ENCODE peak calls at places on chromosomes 7 and 10, in nine cellular contexts. T is HepG2; Z is neural progenitor cell; O is NT2/D1; X is ACHN; K is activated T-cell treated with anti-CD3 and anti-CD28 coated beads for 1 hour; F is globus pallidus; M is activated naive CD8-positive, alpha-beta T cell treated with anti-CD3 and anti-CD28 coated beads, Interleukin-2, amount 50 U/mL, for 24 hours; Y is occipital lobe. V is an unnamed sample.

GRCh38 chr10:114195079-114195478 is 15.9 kb downstream of the TDRD1 start:
- DNase-seq in T (no peak), Z (no peak), O (no peak), X (no peak), K (no peak), F (no peak), M (no peak), Y (no peak), V (peak)

GRCh38 chr7:130070900-130071622 is 727 bp downstream of the KLHDC10 start:
- DNase-seq in T (no peak), Z (peak), O (no peak), X (peak), K (no peak), F (no peak), M (no peak), Y (no peak), V (no peak)

GRCh38 chr10:60362461-60362860 is 27.2 kb downstream of the ANK3 start:
- DNase-seq in T (no peak), Z (no peak), O (no peak), X (no peak), K (no peak), F (no peak), M (no peak), Y (no peak), V (no peak)

GRCh38 chr7:32161708-32162107 is 91.5 kb upstream of the PDE1C start:
- DNase-seq in T (no peak), Z (no peak), O (no peak), X (no peak), K (no peak), F (no peak), M (no peak), Y (no peak), V (no peak)

GRCh38 chr10:131259535-131259934 is 52.0 kb downstream of the TCERG1L start:
- DNase-seq in T (no peak), Z (no peak), O (no peak), X (no peak), K (no peak), F (no peak), M (no peak), Y (no peak), V (no peak)

GRCh38 chr7:149766215-149766614 is 7.2 kb downstream of the ZNF467 start:
- DNase-seq in T (no peak), Z (peak), O (no peak), X (no peak), K (no peak), F (no peak), M (no peak), Y (no peak), V (no peak)

GRCh38 chr10:11017575-11018425 is at the start of gene CELF2:
- DNase-seq in T (no peak), Z (peak), O (peak), X (no peak), K (peak), F (no peak), M (peak), Y (peak), V (no peak)

GRCh38 chr7:130008941-130009847 is 42.0 kb downstream of the ZC3HC1 start:
- DNase-seq in T (peak), Z (no peak), O (no peak), X (peak), K (no peak), F (no peak), M (no peak), Y (no peak), V (no peak)

GRCh38 chr10:34650156-34650555 is 164.9 kb downstream of the PARD3 start:
- DNase-seq in T (no peak), Z (no peak), O (no peak), X (no peak), K (no peak), F (no peak), M (no peak), Y (no peak), V (no peak)

GRCh38 chr7:80770675-80771081 is 132.2 kb downstream of the CD36 start:
- DNase-seq in T (no peak), Z (no peak), O (no peak), X (peak), K (no peak), F (no peak), M (no peak), Y (no peak), V (peak)

GRCh38 chr7:150631866-150632864 is at the start of gene GIMAP6:
- DNase-seq in T (no peak), Z (no peak), O (no peak), X (no peak), K (peak), F (peak), M (peak), Y (no peak), V (no peak)

GRCh38 chr10:36412942-36413341 is 712.5 kb upstream of the ANKRD30A start:
- DNase-seq in T (no peak), Z (no peak), O (no peak), X (no peak), K (no peak), F (no peak), M (no peak), Y (no peak), V (no peak)

GRCh38 chr7:110534241-110534931 is 556.5 kb upstream of the LRRN3 start:
- DNase-seq in T (peak), Z (no peak), O (no peak), X (peak), K (no peak), F (no peak), M (no peak), Y (no peak), V (no peak)

GRCh38 chr10:71902351-71902750 is 51.3 kb upstream of the PSAP start:
- DNase-seq in T (no peak), Z (no peak), O (no peak), X (no peak), K (no peak), F (no peak), M (no peak), Y (no peak), V (no peak)

GRCh38 chr10:109914966-109915365 is 8.3 kb downstream of the XPNPEP1 start:
- DNase-seq in T (peak), Z (no peak), O (no peak), X (peak), K (no peak), F (no peak), M (no peak), Y (no peak), V (no peak)

GRCh38 chr7:105932835-105933477 is 30.1 kb upstream of the CDHR3 start:
- DNase-seq in T (no peak), Z (peak), O (peak), X (no peak), K (no peak), F (peak), M (no peak), Y (peak), V (no peak)

GRCh38 chr10:79407811-79408795 is 37.3 kb downstream of the ZCCHC24 start:
- DNase-seq in T (no peak), Z (no peak), O (no peak), X (no peak), K (no peak), F (no peak), M (no peak), Y (no peak), V (no peak)

GRCh38 chr10:91200314-91201212 is 19.9 kb upstream of the PCGF5 start:
- DNase-seq in T (no peak), Z (no peak), O (no peak), X (no peak), K (no peak), F (no peak), M (no peak), Y (no peak), V (no peak)

GRCh38 chr7:1087952-1088920 is at the start of gene GPER1:
- DNase-seq in T (peak), Z (peak), O (no peak), X (no peak), K (no peak), F (peak), M (no peak), Y (no peak), V (no peak)

GRCh38 chr10:48389272-48389671 is 82.8 kb downstream of the MAPK8 start:
- DNase-seq in T (no peak), Z (no peak), O (no peak), X (no peak), K (no peak), F (no peak), M (no peak), Y (no peak), V (no peak)

GRCh38 chr7:138195207-138195606 is 118.9 kb downstream of the AKR1D1 start:
- DNase-seq in T (peak), Z (no peak), O (no peak), X (no peak), K (no peak), F (no peak), M (no peak), Y (no peak), V (no peak)

GRCh38 chr7:101996131-101996691 is 178.8 kb downstream of the CUX1 start:
- DNase-seq in T (no peak), Z (no peak), O (no peak), X (no peak), K (no peak), F (no peak), M (no peak), Y (no peak), V (no peak)

GRCh38 chr10:63664341-63664885 is 143.2 kb downstream of the REEP3 start:
- DNase-seq in T (no peak), Z (no peak), O (no peak), X (no peak), K (no peak), F (no peak), M (no peak), Y (no peak), V (no peak)

GRCh38 chr10:97551271-97551670 is 21.3 kb upstream of the ANKRD2 start:
- DNase-seq in T (no peak), Z (no peak), O (no peak), X (no peak), K (no peak), F (no peak), M (no peak), Y (no peak), V (no peak)

GRCh38 chr10:27792191-27792590 is 46.6 kb upstream of the MKX start:
- DNase-seq in T (no peak), Z (no peak), O (no peak), X (no peak), K (no peak), F (no peak), M (no peak), Y (no peak), V (no peak)

GRCh38 chr10:126458453-126458852 is 70.2 kb upstream of the ADAM12 start:
- DNase-seq in T (no peak), Z (no peak), O (no peak), X (no peak), K (no peak), F (no peak), M (no peak), Y (no peak), V (no peak)

GRCh38 chr7:41085244-41085643 is 617.6 kb downstream of the INHBA start:
- DNase-seq in T (no peak), Z (no peak), O (no peak), X (peak), K (no peak), F (no peak), M (no peak), Y (no peak), V (no peak)

GRCh38 chr7:2072042-2072441 is 160.7 kb downstream of the MAD1L1 start:
- DNase-seq in T (no peak), Z (no peak), O (no peak), X (no peak), K (no peak), F (no peak), M (peak), Y (no peak), V (peak)

GRCh38 chr7:121153995-121154394 is 165.5 kb downstream of the CPED1 start:
- DNase-seq in T (no peak), Z (no peak), O (no peak), X (no peak), K (no peak), F (no peak), M (no peak), Y (no peak), V (no peak)

GRCh38 chr7:157743781-157744525 is 407.1 kb downstream of the DNAJB6 start:
- DNase-seq in T (no peak), Z (no peak), O (no peak), X (no peak), K (no peak), F (no peak), M (no peak), Y (no peak), V (no peak)

GRCh38 chr10:5944389-5945202 is 32.7 kb downstream of the IL15RA start:
- DNase-seq in T (no peak), Z (no peak), O (no peak), X (peak), K (no peak), F (peak), M (no peak), Y (peak), V (no peak)

GRCh38 chr10:78041170-78042057 is 7.8 kb downstream of the RPS24 start:
- DNase-seq in T (no peak), Z (no peak), O (no peak), X (no peak), K (no peak), F (no peak), M (no peak), Y (no peak), V (no peak)

GRCh38 chr10:11050301-11051000 is 32.8 kb downstream of the CELF2 start:
- DNase-seq in T (no peak), Z (no peak), O (no peak), X (no peak), K (no peak), F (no peak), M (no peak), Y (no peak), V (no peak)

GRCh38 chr10:118621304-118621942 is 26.0 kb upstream of the PRLHR start:
- DNase-seq in T (no peak), Z (no peak), O (no peak), X (no peak), K (no peak), F (no peak), M (peak), Y (no peak), V (no peak)

GRCh38 chr10:114611617-114612016 is 46.5 kb downstream of the ABLIM1 start:
- DNase-seq in T (no peak), Z (no peak), O (no peak), X (peak), K (no peak), F (no peak), M (no peak), Y (no peak), V (no peak)

GRCh38 chr7:43217055-43217454 is 104.6 kb downstream of the HECW1 start:
- DNase-seq in T (no peak), Z (no peak), O (no peak), X (no peak), K (no peak), F (no peak), M (no peak), Y (no peak), V (no peak)

GRCh38 chr10:113350311-113350710 is 202.5 kb upstream of the HABP2 start:
- DNase-seq in T (no peak), Z (no peak), O (no peak), X (no peak), K (no peak), F (no peak), M (no peak), Y (no peak), V (no peak)

GRCh38 chr7:50791921-50792341 is 9.2 kb upstream of the GRB10 start:
- DNase-seq in T (peak), Z (peak), O (no peak), X (peak), K (no peak), F (no peak), M (no peak), Y (no peak), V (no peak)

GRCh38 chr7:30915751-30916150 is 4.1 kb downstream of the AQP1 start:
- DNase-seq in T (no peak), Z (no peak), O (no peak), X (no peak), K (no peak), F (no peak), M (no peak), Y (no peak), V (no peak)